ENCODE peak calls at places on chromosomes 11 and 22, in eight cellular contexts. Y is A549, A is sigmoid colon, Q is body of pancreas, O is right lobe of liver, G is tibial nerve, J is esophagus muscularis mucosa, R is breast epithelium. H is an unnamed sample.

GRCh38 chr11:33227578-33228261 is 29.5 kb upstream of the HIPK3 start:
- DNase-seq in A (no peak), Y (no peak), Q (no peak), G (no peak), J (no peak), R (no peak), O (no peak), H (no peak)

GRCh38 chr11:85634747-85635146 is 6.4 kb downstream of the TMEM126B start:
- DNase-seq in A (no peak), Q (no peak), O (no peak), J (no peak), Y (no peak), G (no peak), R (no peak), H (no peak)

GRCh38 chr22:27962268-27963191 is 43.5 kb upstream of the PITPNB start:
- DNase-seq in Y (no peak), A (no peak), O (peak; percentile 84), Q (no peak), G (no peak), R (no peak), J (no peak), H (no peak)

GRCh38 chr11:116199182-116199581 is 573.6 kb downstream of the BUD13 start:
- DNase-seq in R (no peak), A (no peak), Y (no peak), Q (no peak), O (no peak), J (no peak), G (no peak), H (peak; percentile 45)

GRCh38 chr22:43185860-43186261 is 1.1 kb downstream of the TTLL12 start:
- DNase-seq in Y (no peak), A (peak; percentile 82), R (peak; percentile 62), G (no peak), Q (peak; percentile 78), O (peak; percentile 85), J (no peak), H (peak; percentile 61)

GRCh38 chr11:126457817-126458216 is 102.3 kb downstream of the ST3GAL4 start:
- DNase-seq in O (no peak), J (no peak), Y (no peak), G (no peak), Q (no peak), R (no peak), A (no peak), H (no peak)

GRCh38 chr22:19795617-19796008 is 35.0 kb downstream of the TBX1 start:
- DNase-seq in J (no peak), Q (no peak), A (no peak), O (no peak), Y (no peak), G (no peak), R (no peak), H (no peak)

GRCh38 chr22:40855104-40855959 is 1.1 kb downstream of the ST13 start:
- DNase-seq in G (no peak), Y (no peak), A (no peak), R (no peak), J (no peak), O (no peak), Q (no peak), H (no peak)

GRCh38 chr11:117385906-117386305 is 58.3 kb downstream of the CEP164 start:
- DNase-seq in J (no peak), A (peak; percentile 9), Y (no peak), R (no peak), O (no peak), Q (no peak), G (no peak), H (no peak)

GRCh38 chr22:37510046-37510445 is 9.2 kb downstream of the CARD10 start:
- DNase-seq in O (no peak), Y (no peak), A (no peak), J (no peak), G (no peak), Q (no peak), R (no peak), H (no peak)

GRCh38 chr22:25393121-25393805 is 171.2 kb upstream of the GRK3 start:
- DNase-seq in G (no peak), A (no peak), R (no peak), J (no peak), Q (no peak), O (no peak), Y (no peak), H (no peak)

GRCh38 chr22:33163815-33164214 is 105.6 kb upstream of the SYN3 start:
- DNase-seq in A (no peak), J (no peak), R (no peak), Q (no peak), G (no peak), O (no peak), Y (no peak), H (no peak)

GRCh38 chr22:46652930-46653331 is 32.7 kb downstream of the GRAMD4 start:
- DNase-seq in R (no peak), J (no peak), A (no peak), Q (no peak), Y (no peak), G (no peak), O (no peak), H (no peak)

GRCh38 chr22:23383491-23384450 is 196.3 kb downstream of the IGLL1 start:
- DNase-seq in A (no peak), Q (no peak), R (no peak), Y (no peak), G (no peak), J (no peak), O (no peak), H (no peak)

GRCh38 chr11:130405428-130405827 is 23.0 kb downstream of the ADAMTS8 start:
- DNase-seq in J (no peak), G (no peak), A (no peak), R (no peak), Q (no peak), Y (no peak), O (no peak), H (peak; percentile 61)

GRCh38 chr11:130409618-130410388 is 18.6 kb downstream of the ADAMTS8 start:
- DNase-seq in R (no peak), G (no peak), J (no peak), A (no peak), Q (no peak), O (no peak), Y (no peak), H (no peak)

GRCh38 chr11:130408901-130409300 is 19.5 kb downstream of the ADAMTS8 start:
- DNase-seq in Q (no peak), Y (no peak), G (no peak), R (no peak), O (no peak), J (no peak), A (no peak), H (no peak)

GRCh38 chr11:130408401-130408890 is 20.0 kb downstream of the ADAMTS8 start:
- DNase-seq in A (no peak), Q (no peak), J (no peak), R (no peak), O (no peak), Y (no peak), G (no peak), H (no peak)

GRCh38 chr11:130407978-130408377 is 20.4 kb downstream of the ADAMTS8 start:
- DNase-seq in R (no peak), Y (peak; percentile 14), G (no peak), A (peak; percentile 95), Q (no peak), J (no peak), O (no peak), H (no peak)
- TF ChIP-seq POLR2A in R (no peak), Y (no peak), G (no peak), A (no peak), Q (no peak), J (no peak), O (no peak), H (no peak)

DNA sequence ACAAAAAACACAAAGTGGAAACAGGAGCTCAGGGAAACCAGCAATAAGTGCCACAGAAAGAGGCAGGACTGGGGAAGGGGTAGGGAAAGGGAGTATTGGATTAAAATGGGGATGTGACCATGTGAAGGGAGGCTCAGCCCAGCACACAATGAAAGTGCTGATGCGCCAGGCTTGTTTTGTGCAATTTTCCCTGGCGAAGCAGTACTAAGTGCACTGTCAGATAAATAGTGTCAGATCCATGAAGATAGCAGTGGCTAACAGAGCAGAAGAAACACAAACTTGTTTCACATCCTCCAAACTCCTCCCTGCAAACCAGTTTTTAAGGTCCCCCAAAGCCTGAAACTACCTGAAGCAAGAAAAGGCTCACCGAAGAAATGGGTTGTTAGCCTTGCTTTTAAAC is 50.7 kb upstream of the RAPSN start:
- DNase-seq in Q (no peak), A (no peak), G (no peak), Y (no peak), R (no peak), O (peak; percentile 81), J (no peak), H (no peak)
- H3K27ac ChIP-seq in Q (no peak overlapping the region), A (no peak overlapping the region), G (no peak overlapping the region), Y (no peak overlapping the region), R (no peak overlapping the region), O (peak overlapping the region; percentile 53), J (no peak overlapping the region), H (peak overlapping the region; percentile 55)

GRCh38 chr11:61543606-61544306 is 35.2 kb downstream of the LRRC10B start:
- DNase-seq in G (no peak), Y (peak; percentile 62), A (no peak), O (peak; percentile 67), R (no peak), J (no peak), Q (no peak), H (no peak)
- H3K4me1 ChIP-seq in G (no peaks in the 10 kb centered on the region), Y (peaks cover 35% of the 10 kb centered on the region), A (no peaks in the 10 kb centered on the region), O (peaks cover 14% of the 10 kb centered on the region), R (no peaks in the 10 kb centered on the region), J (peaks cover 5% of the 10 kb centered on the region), Q (no peaks in the 10 kb centered on the region), H (no peaks in the 10 kb centered on the region)

GRCh38 chr22:38921126-38921525 is 36.3 kb upstream of the APOBEC3A start:
- DNase-seq in G (no peak), J (no peak), O (no peak), A (no peak), R (no peak), Q (peak; percentile 96), Y (no peak), H (no peak)

GRCh38 chr22:38924197-38924952 is 33.0 kb upstream of the APOBEC3A start:
- DNase-seq in R (peak; percentile 77), Q (peak; percentile 93), O (peak; percentile 72), Y (peak; percentile 75), G (peak; percentile 68), J (no peak), A (peak; percentile 89), H (peak; percentile 83)

GRCh38 chr22:38921801-38922200 is 35.6 kb upstream of the APOBEC3A start:
- DNase-seq in A (no peak), Q (no peak), J (no peak), R (no peak), Y (no peak), G (no peak), O (no peak), H (no peak)

GRCh38 chr22:38925571-38926041 is 31.8 kb upstream of the APOBEC3A start:
- DNase-seq in A (no peak), Y (no peak), Q (no peak), G (no peak), R (no peak), J (no peak), O (no peak), H (no peak)

DNA sequence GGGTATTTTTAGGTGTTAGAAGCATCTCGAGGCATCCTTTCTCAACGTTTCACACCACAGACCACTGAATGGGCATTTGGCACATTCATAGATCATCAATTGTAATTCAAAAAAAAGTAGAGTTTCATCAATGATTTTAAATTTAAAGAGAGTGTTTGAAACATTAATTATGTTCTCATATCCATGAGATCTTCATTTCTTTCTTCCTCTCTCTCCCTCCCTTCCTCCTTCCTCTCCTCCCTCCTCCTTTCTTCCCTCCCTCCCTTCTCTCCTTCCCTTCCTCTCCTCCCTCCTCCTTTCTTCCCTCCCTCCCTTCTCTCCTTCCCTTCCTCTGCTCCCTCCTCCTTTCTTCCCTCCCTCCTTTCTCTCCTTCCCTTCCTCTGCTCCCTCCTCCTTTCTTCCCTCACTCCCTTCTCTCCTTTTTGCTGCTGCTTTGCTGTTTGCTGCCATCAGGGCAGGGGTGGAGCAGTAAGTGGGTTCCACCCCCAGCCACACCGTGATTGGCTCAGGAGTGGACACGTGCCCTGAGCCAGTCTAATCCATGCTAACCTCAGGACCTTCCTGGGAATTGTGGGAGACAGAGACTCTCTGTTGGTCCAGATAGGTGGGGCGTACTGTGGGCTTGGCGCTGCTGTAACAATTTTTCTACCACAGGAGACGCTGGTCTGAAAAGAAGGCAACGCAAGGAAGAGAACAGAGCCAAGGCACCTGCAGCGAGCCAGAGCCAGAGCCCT is 33.8 kb upstream of the APOBEC3A start:
- DNase-seq in R (peak; percentile 80), Y (peak; percentile 93), Q (peak; percentile 78), A (peak; percentile 93), J (no peak), O (no peak), G (peak; percentile 65), H (no peak)
- TF ChIP-seq POLR2A in R (no peak), Y (peak; percentile 27), Q (peak; percentile 69), A (no peak), J (no peak), O (no peak), G (no peak), H (no peak)